ENCODE peak calls at places on chromosomes 16 and 17, in seven cellular contexts. One of them, this sample, is unnamed.

GRCh38 chr16:11386791-11387546 is 41.7 kb downstream of the RMI2 start:
- DNase-seq in naive thymus-derived CD4-positive, alpha-beta T cell: no peak
- DNase-seq in body of pancreas: no peak
- DNase-seq in heart left ventricle: peak
- DNase-seq in CD8-positive, alpha-beta T cell: no peak
- DNase-seq in mesenchymal stem cell: peak
- DNase-seq in esophagus squamous epithelium: no peak
- DNase-seq in this sample: no peak

GRCh38 chr17:61285483-61286320 is 113.9 kb upstream of the TBX2 start:
- DNase-seq in naive thymus-derived CD4-positive, alpha-beta T cell: no peak
- DNase-seq in body of pancreas: peak
- DNase-seq in heart left ventricle: no peak
- DNase-seq in CD8-positive, alpha-beta T cell: no peak
- DNase-seq in mesenchymal stem cell: peak
- DNase-seq in esophagus squamous epithelium: no peak
- DNase-seq in this sample: no peak

GRCh38 chr17:77857613-77858012 is 100.9 kb upstream of the TNRC6C start:
- DNase-seq in naive thymus-derived CD4-positive, alpha-beta T cell: no peak
- DNase-seq in body of pancreas: no peak
- DNase-seq in heart left ventricle: no peak
- DNase-seq in CD8-positive, alpha-beta T cell: peak
- DNase-seq in mesenchymal stem cell: no peak
- DNase-seq in esophagus squamous epithelium: no peak
- DNase-seq in this sample: no peak

GRCh38 chr17:78748048-78748729 is 33.9 kb downstream of the CYTH1 start:
- DNase-seq in naive thymus-derived CD4-positive, alpha-beta T cell: no peak
- DNase-seq in body of pancreas: peak
- DNase-seq in heart left ventricle: no peak
- DNase-seq in CD8-positive, alpha-beta T cell: peak
- DNase-seq in mesenchymal stem cell: no peak
- DNase-seq in esophagus squamous epithelium: no peak
- DNase-seq in this sample: no peak

GRCh38 chr16:89495121-89495520 is 4.8 kb upstream of the ANKRD11 start:
- DNase-seq in naive thymus-derived CD4-positive, alpha-beta T cell: no peak
- DNase-seq in body of pancreas: no peak
- DNase-seq in heart left ventricle: no peak
- DNase-seq in CD8-positive, alpha-beta T cell: no peak
- DNase-seq in mesenchymal stem cell: peak
- DNase-seq in esophagus squamous epithelium: no peak
- DNase-seq in this sample: no peak

GRCh38 chr17:54968954-54969400 is 412 bp downstream of the STXBP4 start:
- DNase-seq in naive thymus-derived CD4-positive, alpha-beta T cell: no peak
- DNase-seq in body of pancreas: peak
- DNase-seq in heart left ventricle: no peak
- DNase-seq in CD8-positive, alpha-beta T cell: no peak
- DNase-seq in mesenchymal stem cell: peak
- DNase-seq in esophagus squamous epithelium: no peak
- DNase-seq in this sample: no peak

GRCh38 chr17:30378191-30378796 is 433 bp upstream of the CPD start:
- DNase-seq in naive thymus-derived CD4-positive, alpha-beta T cell: peak
- DNase-seq in body of pancreas: peak
- DNase-seq in heart left ventricle: peak
- DNase-seq in CD8-positive, alpha-beta T cell: peak
- DNase-seq in mesenchymal stem cell: no peak
- DNase-seq in esophagus squamous epithelium: no peak
- DNase-seq in this sample: no peak

GRCh38 chr17:6470751-6471521 is 26.7 kb downstream of the PIMREG start:
- DNase-seq in naive thymus-derived CD4-positive, alpha-beta T cell: no peak
- DNase-seq in body of pancreas: no peak
- DNase-seq in heart left ventricle: no peak
- DNase-seq in CD8-positive, alpha-beta T cell: no peak
- DNase-seq in mesenchymal stem cell: no peak
- DNase-seq in esophagus squamous epithelium: no peak
- DNase-seq in this sample: no peak

GRCh38 chr17:48577330-48577945 is 712 bp downstream of the HOXB4 start:
- DNase-seq in naive thymus-derived CD4-positive, alpha-beta T cell: no peak
- DNase-seq in body of pancreas: no peak
- DNase-seq in heart left ventricle: no peak
- DNase-seq in CD8-positive, alpha-beta T cell: no peak
- DNase-seq in mesenchymal stem cell: peak
- DNase-seq in esophagus squamous epithelium: no peak
- DNase-seq in this sample: no peak

GRCh38 chr17:80963812-80964211 is 27.8 kb upstream of the CHMP6 start:
- DNase-seq in naive thymus-derived CD4-positive, alpha-beta T cell: no peak
- DNase-seq in body of pancreas: no peak
- DNase-seq in heart left ventricle: no peak
- DNase-seq in CD8-positive, alpha-beta T cell: no peak
- DNase-seq in mesenchymal stem cell: no peak
- DNase-seq in esophagus squamous epithelium: no peak
- DNase-seq in this sample: no peak

GRCh38 chr16:4852221-4852872 is 5.1 kb downstream of the UBN1 start:
- DNase-seq in naive thymus-derived CD4-positive, alpha-beta T cell: no peak
- DNase-seq in body of pancreas: no peak
- DNase-seq in heart left ventricle: no peak
- DNase-seq in CD8-positive, alpha-beta T cell: no peak
- DNase-seq in mesenchymal stem cell: peak
- DNase-seq in esophagus squamous epithelium: no peak
- DNase-seq in this sample: no peak

GRCh38 chr16:86490859-86491642 is 19.3 kb upstream of the FOXF1 start:
- DNase-seq in naive thymus-derived CD4-positive, alpha-beta T cell: no peak
- DNase-seq in body of pancreas: no peak
- DNase-seq in heart left ventricle: no peak
- DNase-seq in CD8-positive, alpha-beta T cell: no peak
- DNase-seq in mesenchymal stem cell: peak
- DNase-seq in esophagus squamous epithelium: no peak
- DNase-seq in this sample: no peak

GRCh38 chr16:55021595-55022475 is 91.2 kb downstream of the IRX5 start:
- DNase-seq in naive thymus-derived CD4-positive, alpha-beta T cell: no peak
- DNase-seq in body of pancreas: no peak
- DNase-seq in heart left ventricle: no peak
- DNase-seq in CD8-positive, alpha-beta T cell: no peak
- DNase-seq in mesenchymal stem cell: no peak
- DNase-seq in esophagus squamous epithelium: no peak
- DNase-seq in this sample: peak

GRCh38 chr17:21214015-21214776 is at the start of gene TMEM11:
- DNase-seq in naive thymus-derived CD4-positive, alpha-beta T cell: peak
- DNase-seq in body of pancreas: peak
- DNase-seq in heart left ventricle: peak
- DNase-seq in CD8-positive, alpha-beta T cell: peak
- DNase-seq in mesenchymal stem cell: peak
- DNase-seq in esophagus squamous epithelium: peak
- DNase-seq in this sample: peak

GRCh38 chr16:59878479-59878878 is 1144.4 kb upstream of the GOT2 start:
- DNase-seq in naive thymus-derived CD4-positive, alpha-beta T cell: no peak
- DNase-seq in body of pancreas: peak
- DNase-seq in heart left ventricle: no peak
- DNase-seq in CD8-positive, alpha-beta T cell: no peak
- DNase-seq in mesenchymal stem cell: no peak
- DNase-seq in esophagus squamous epithelium: no peak
- DNase-seq in this sample: no peak

GRCh38 chr16:57589374-57589773 is 39.1 kb upstream of the ADGRG1 start:
- DNase-seq in naive thymus-derived CD4-positive, alpha-beta T cell: no peak
- DNase-seq in body of pancreas: no peak
- DNase-seq in heart left ventricle: no peak
- DNase-seq in CD8-positive, alpha-beta T cell: no peak
- DNase-seq in mesenchymal stem cell: no peak
- DNase-seq in esophagus squamous epithelium: no peak
- DNase-seq in this sample: no peak

GRCh38 chr16:72996291-72997062 is 51.5 kb downstream of the ZFHX3 start:
- DNase-seq in naive thymus-derived CD4-positive, alpha-beta T cell: no peak
- DNase-seq in body of pancreas: peak
- DNase-seq in heart left ventricle: no peak
- DNase-seq in CD8-positive, alpha-beta T cell: no peak
- DNase-seq in mesenchymal stem cell: no peak
- DNase-seq in esophagus squamous epithelium: no peak
- DNase-seq in this sample: no peak

GRCh38 chr16:57258226-57258909 is 13.3 kb downstream of the ARL2BP start:
- DNase-seq in naive thymus-derived CD4-positive, alpha-beta T cell: no peak
- DNase-seq in body of pancreas: no peak
- DNase-seq in heart left ventricle: peak
- DNase-seq in CD8-positive, alpha-beta T cell: no peak
- DNase-seq in mesenchymal stem cell: no peak
- DNase-seq in esophagus squamous epithelium: no peak
- DNase-seq in this sample: no peak

GRCh38 chr17:67421869-67422273 is 44.8 kb downstream of the PITPNC1 start:
- DNase-seq in naive thymus-derived CD4-positive, alpha-beta T cell: peak
- DNase-seq in body of pancreas: peak
- DNase-seq in heart left ventricle: no peak
- DNase-seq in CD8-positive, alpha-beta T cell: peak
- DNase-seq in mesenchymal stem cell: peak
- DNase-seq in esophagus squamous epithelium: no peak
- DNase-seq in this sample: peak

GRCh38 chr17:73203135-73203787 is 10.4 kb downstream of the COG1 start:
- DNase-seq in naive thymus-derived CD4-positive, alpha-beta T cell: peak
- DNase-seq in body of pancreas: peak
- DNase-seq in heart left ventricle: no peak
- DNase-seq in CD8-positive, alpha-beta T cell: no peak
- DNase-seq in mesenchymal stem cell: no peak
- DNase-seq in esophagus squamous epithelium: no peak
- DNase-seq in this sample: peak

GRCh38 chr17:50568659-50569058 is 8.1 kb downstream of the CACNA1G start:
- DNase-seq in naive thymus-derived CD4-positive, alpha-beta T cell: no peak
- DNase-seq in body of pancreas: no peak
- DNase-seq in heart left ventricle: no peak
- DNase-seq in CD8-positive, alpha-beta T cell: no peak
- DNase-seq in mesenchymal stem cell: no peak
- DNase-seq in esophagus squamous epithelium: no peak
- DNase-seq in this sample: no peak

DNA sequence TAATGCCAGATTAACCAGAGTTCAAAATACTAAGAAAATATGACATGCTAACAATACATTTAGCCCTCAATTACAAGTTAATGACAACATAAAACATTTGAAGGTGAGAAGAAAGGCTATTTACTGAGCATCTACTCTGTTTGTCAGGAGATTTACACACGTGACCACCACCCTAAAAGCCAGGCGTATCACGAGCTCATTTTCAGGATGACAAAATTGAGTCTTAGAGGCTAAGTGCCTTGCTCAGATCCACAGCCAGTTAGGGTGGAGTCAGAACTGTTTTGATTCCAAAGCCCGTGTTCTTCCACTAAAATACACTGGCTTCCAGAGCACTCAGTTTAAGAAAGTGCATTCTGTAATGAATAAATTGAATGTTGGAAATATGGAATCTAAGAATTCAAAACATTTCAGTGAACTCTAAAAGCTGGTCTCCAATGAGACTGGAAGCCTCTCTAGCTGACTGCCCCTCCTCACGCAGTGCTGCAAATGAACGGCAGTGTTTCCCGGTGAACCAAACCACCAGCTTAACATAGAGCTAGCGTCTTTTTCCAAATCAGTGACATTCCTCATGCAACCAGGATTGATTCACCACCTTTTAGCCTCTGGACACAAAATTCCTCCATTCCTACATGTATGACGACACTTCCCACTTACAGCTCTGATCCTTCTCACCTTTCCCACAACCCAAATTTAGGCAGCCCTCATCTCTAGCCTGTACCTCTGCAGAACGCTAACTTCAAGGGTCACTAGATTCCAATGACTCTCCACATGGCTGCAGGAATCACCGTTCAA is 5.9 kb downstream of the ZDHHC7 start:
- DNase-seq in naive thymus-derived CD4-positive, alpha-beta T cell: no peak
- DNase-seq in body of pancreas: no peak
- DNase-seq in heart left ventricle: no peak
- DNase-seq in CD8-positive, alpha-beta T cell: no peak
- DNase-seq in mesenchymal stem cell: peak
- DNase-seq in esophagus squamous epithelium: no peak
- DNase-seq in this sample: no peak
- H3K4me3 ChIP-seq in naive thymus-derived CD4-positive, alpha-beta T cell: no peak
- H3K4me3 ChIP-seq in body of pancreas: no peak
- H3K4me3 ChIP-seq in heart left ventricle: no peak
- H3K4me3 ChIP-seq in CD8-positive, alpha-beta T cell: no peak
- H3K4me3 ChIP-seq in mesenchymal stem cell: peak
- H3K4me3 ChIP-seq in esophagus squamous epithelium: no peak
- H3K4me3 ChIP-seq in this sample: no peak

DNA sequence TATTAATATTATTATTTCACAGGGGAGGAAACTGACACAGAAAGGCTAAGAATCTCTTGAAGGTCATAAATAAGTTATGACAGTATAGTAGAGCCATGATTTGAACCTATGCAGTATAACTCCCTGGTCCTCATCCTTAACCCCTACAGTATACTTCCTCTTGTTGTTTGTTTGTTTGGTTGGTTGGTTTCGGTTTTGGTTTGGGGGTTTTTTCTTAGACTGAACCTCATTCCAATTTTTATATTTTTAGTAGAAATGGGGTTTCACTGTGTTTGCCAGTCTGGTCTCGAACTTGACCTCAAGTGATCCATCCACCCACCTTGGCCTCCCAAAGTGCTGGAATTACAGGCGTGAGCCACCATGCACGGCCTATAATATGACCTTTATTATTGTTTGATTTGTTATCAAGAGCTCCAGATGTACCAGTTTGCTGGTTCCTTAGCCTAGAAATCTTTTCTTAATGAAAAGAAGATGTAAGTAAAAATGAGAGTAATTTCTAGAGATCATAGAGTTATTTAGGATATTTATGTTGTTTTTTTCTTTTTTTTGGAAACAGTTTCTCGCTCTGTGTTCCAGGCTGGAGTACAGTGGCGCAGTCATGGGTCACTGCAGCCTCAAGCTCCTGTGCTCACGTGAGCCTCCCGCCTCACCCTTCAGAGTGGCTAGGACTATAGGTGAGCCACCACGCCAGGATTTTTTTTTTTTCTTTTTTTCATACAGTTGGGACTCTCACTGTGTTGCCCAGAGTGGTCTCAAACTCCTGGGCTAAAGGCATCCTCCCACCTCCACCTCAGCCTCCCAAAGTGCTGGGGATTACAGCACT is 4.9 kb downstream of the PRR11 start:
- DNase-seq in naive thymus-derived CD4-positive, alpha-beta T cell: no peak
- DNase-seq in body of pancreas: no peak
- DNase-seq in heart left ventricle: no peak
- DNase-seq in CD8-positive, alpha-beta T cell: no peak
- DNase-seq in mesenchymal stem cell: peak
- DNase-seq in esophagus squamous epithelium: no peak
- DNase-seq in this sample: no peak
- H3K4me3 ChIP-seq in naive thymus-derived CD4-positive, alpha-beta T cell: peak
- H3K4me3 ChIP-seq in body of pancreas: no peak
- H3K4me3 ChIP-seq in heart left ventricle: no peak
- H3K4me3 ChIP-seq in CD8-positive, alpha-beta T cell: no peak
- H3K4me3 ChIP-seq in mesenchymal stem cell: peak
- H3K4me3 ChIP-seq in esophagus squamous epithelium: no peak
- H3K4me3 ChIP-seq in this sample: no peak

GRCh38 chr17:27949304-27949703 is 56.1 kb upstream of the LYRM9 start:
- DNase-seq in naive thymus-derived CD4-positive, alpha-beta T cell: no peak
- DNase-seq in body of pancreas: no peak
- DNase-seq in heart left ventricle: no peak
- DNase-seq in CD8-positive, alpha-beta T cell: no peak
- DNase-seq in mesenchymal stem cell: no peak
- DNase-seq in esophagus squamous epithelium: no peak
- DNase-seq in this sample: no peak
- H3K4me3 ChIP-seq in naive thymus-derived CD4-positive, alpha-beta T cell: no peak
- H3K4me3 ChIP-seq in body of pancreas: no peak
- H3K4me3 ChIP-seq in heart left ventricle: no peak
- H3K4me3 ChIP-seq in CD8-positive, alpha-beta T cell: no peak
- H3K4me3 ChIP-seq in mesenchymal stem cell: no peak
- H3K4me3 ChIP-seq in esophagus squamous epithelium: no peak
- H3K4me3 ChIP-seq in this sample: no peak

DNA sequence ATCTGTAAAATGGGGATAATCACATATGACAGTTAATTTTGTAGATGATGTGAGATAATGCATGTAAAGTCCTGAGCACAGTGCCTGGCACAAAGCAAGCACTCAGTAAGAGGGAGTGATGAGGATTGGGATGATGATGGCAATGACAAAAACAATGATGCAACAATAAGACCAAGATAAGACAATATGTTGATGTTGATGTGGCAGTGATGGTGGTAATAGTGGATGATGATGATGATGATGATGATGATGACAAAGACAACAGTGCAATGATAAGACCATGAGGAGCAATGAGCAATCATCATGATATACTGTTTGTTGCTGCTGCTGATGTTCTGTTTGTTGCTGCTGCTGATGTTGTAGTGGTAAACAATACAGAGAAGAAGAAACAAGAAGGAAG is 344.1 kb downstream of the NPIPA8 start:
- DNase-seq in naive thymus-derived CD4-positive, alpha-beta T cell: no peak
- DNase-seq in body of pancreas: no peak
- DNase-seq in heart left ventricle: no peak
- DNase-seq in CD8-positive, alpha-beta T cell: no peak
- DNase-seq in mesenchymal stem cell: no peak
- DNase-seq in esophagus squamous epithelium: no peak
- DNase-seq in this sample: no peak
- H3K4me3 ChIP-seq in naive thymus-derived CD4-positive, alpha-beta T cell: no peak
- H3K4me3 ChIP-seq in body of pancreas: no peak
- H3K4me3 ChIP-seq in heart left ventricle: no peak
- H3K4me3 ChIP-seq in CD8-positive, alpha-beta T cell: no peak
- H3K4me3 ChIP-seq in mesenchymal stem cell: no peak
- H3K4me3 ChIP-seq in esophagus squamous epithelium: no peak
- H3K4me3 ChIP-seq in this sample: no peak

This sample was measured in Jurkat, Clone E6-1.